ENCODE peak calls at places on chromosome 4, in six cellular contexts. One of them, this sample, is unnamed.

GRCh38 chr4:61359301-61359700 is 159.2 kb downstream of the ADGRL3 start:
- DNase-seq in kidney epithelial cell: no peak
- DNase-seq in brain microvascular endothelial cell: no peak
- DNase-seq in lower lobe of right lung: no peak
- DNase-seq in Caco-2: no peak
- DNase-seq in Peyer's patch: no peak
- DNase-seq in this sample: no peak

GRCh38 chr4:177573487-177573886 is 131.2 kb upstream of the AGA start:
- DNase-seq in kidney epithelial cell: peak
- DNase-seq in brain microvascular endothelial cell: peak
- DNase-seq in Peyer's patch: no peak
- DNase-seq in lower lobe of right lung: no peak
- DNase-seq in Caco-2: no peak
- DNase-seq in this sample: peak

GRCh38 chr4:37503231-37503630 is 182.9 kb downstream of the RELL1 start:
- DNase-seq in kidney epithelial cell: no peak
- DNase-seq in brain microvascular endothelial cell: no peak
- DNase-seq in Peyer's patch: no peak
- DNase-seq in Caco-2: no peak
- DNase-seq in lower lobe of right lung: no peak
- DNase-seq in this sample: no peak

GRCh38 chr4:110062166-110062565 is 136.2 kb downstream of the ELOVL6 start:
- DNase-seq in kidney epithelial cell: no peak
- DNase-seq in Peyer's patch: no peak
- DNase-seq in Caco-2: no peak
- DNase-seq in brain microvascular endothelial cell: no peak
- DNase-seq in lower lobe of right lung: no peak
- DNase-seq in this sample: no peak

GRCh38 chr4:5890063-5890727 is 2.7 kb downstream of the CRMP1 start:
- DNase-seq in Caco-2: no peak
- DNase-seq in Peyer's patch: no peak
- DNase-seq in kidney epithelial cell: no peak
- DNase-seq in brain microvascular endothelial cell: no peak
- DNase-seq in lower lobe of right lung: no peak
- DNase-seq in this sample: no peak

GRCh38 chr4:184778325-184778724 is 44.4 kb upstream of the CENPU start:
- DNase-seq in Caco-2: no peak
- DNase-seq in kidney epithelial cell: no peak
- DNase-seq in brain microvascular endothelial cell: no peak
- DNase-seq in Peyer's patch: no peak
- DNase-seq in lower lobe of right lung: no peak
- DNase-seq in this sample: no peak

GRCh38 chr4:39354178-39354503 is 12.0 kb downstream of the RFC1 start:
- DNase-seq in brain microvascular endothelial cell: no peak
- DNase-seq in kidney epithelial cell: no peak
- DNase-seq in lower lobe of right lung: no peak
- DNase-seq in Caco-2: no peak
- DNase-seq in Peyer's patch: no peak
- DNase-seq in this sample: no peak

GRCh38 chr4:6701371-6701770 is 7.7 kb downstream of the S100P start:
- DNase-seq in brain microvascular endothelial cell: no peak
- DNase-seq in Caco-2: no peak
- DNase-seq in kidney epithelial cell: no peak
- DNase-seq in lower lobe of right lung: no peak
- DNase-seq in Peyer's patch: no peak
- DNase-seq in this sample: no peak

GRCh38 chr4:92387459-92388069 is 83.8 kb downstream of the GRID2 start:
- DNase-seq in lower lobe of right lung: no peak
- DNase-seq in Peyer's patch: no peak
- DNase-seq in brain microvascular endothelial cell: peak
- DNase-seq in kidney epithelial cell: peak
- DNase-seq in Caco-2: no peak
- DNase-seq in this sample: peak

GRCh38 chr4:24067781-24068193 is 177.9 kb upstream of the PPARGC1A start:
- DNase-seq in brain microvascular endothelial cell: peak
- DNase-seq in Peyer's patch: no peak
- DNase-seq in kidney epithelial cell: peak
- DNase-seq in lower lobe of right lung: no peak
- DNase-seq in Caco-2: no peak
- DNase-seq in this sample: peak

GRCh38 chr4:187380181-187380581 is 615.4 kb upstream of the ZFP42 start:
- DNase-seq in brain microvascular endothelial cell: peak
- DNase-seq in lower lobe of right lung: peak
- DNase-seq in Peyer's patch: peak
- DNase-seq in kidney epithelial cell: no peak
- DNase-seq in Caco-2: peak
- DNase-seq in this sample: no peak

GRCh38 chr4:89363786-89364185 is 56.2 kb upstream of the GPRIN3 start:
- DNase-seq in Caco-2: no peak
- DNase-seq in lower lobe of right lung: no peak
- DNase-seq in brain microvascular endothelial cell: no peak
- DNase-seq in kidney epithelial cell: no peak
- DNase-seq in Peyer's patch: no peak
- DNase-seq in this sample: no peak

GRCh38 chr4:139015948-139016451 is 419 bp downstream of the NOCT start:
- DNase-seq in brain microvascular endothelial cell: no peak
- DNase-seq in lower lobe of right lung: peak
- DNase-seq in Caco-2: peak
- DNase-seq in kidney epithelial cell: no peak
- DNase-seq in Peyer's patch: no peak
- DNase-seq in this sample: no peak

GRCh38 chr4:128639586-128640270 is 169.8 kb upstream of the JADE1 start:
- DNase-seq in kidney epithelial cell: no peak
- DNase-seq in Peyer's patch: no peak
- DNase-seq in brain microvascular endothelial cell: no peak
- DNase-seq in Caco-2: no peak
- DNase-seq in lower lobe of right lung: no peak
- DNase-seq in this sample: no peak

GRCh38 chr4:142818009-142818408 is 28.1 kb downstream of the INPP4B start:
- DNase-seq in kidney epithelial cell: no peak
- DNase-seq in Peyer's patch: no peak
- DNase-seq in Caco-2: no peak
- DNase-seq in lower lobe of right lung: no peak
- DNase-seq in brain microvascular endothelial cell: peak
- DNase-seq in this sample: peak

GRCh38 chr4:186669159-186669720 is 54.4 kb downstream of the FAT1 start:
- DNase-seq in lower lobe of right lung: no peak
- DNase-seq in Peyer's patch: no peak
- DNase-seq in Caco-2: no peak
- DNase-seq in brain microvascular endothelial cell: peak
- DNase-seq in kidney epithelial cell: no peak
- DNase-seq in this sample: peak

GRCh38 chr4:122700178-122700725 is 32.3 kb upstream of the BBS12 start:
- DNase-seq in kidney epithelial cell: no peak
- DNase-seq in Peyer's patch: peak
- DNase-seq in lower lobe of right lung: no peak
- DNase-seq in Caco-2: no peak
- DNase-seq in brain microvascular endothelial cell: peak
- DNase-seq in this sample: no peak

GRCh38 chr4:174282836-174283506 is 496 bp downstream of the FBXO8 start:
- DNase-seq in Peyer's patch: peak
- DNase-seq in brain microvascular endothelial cell: peak
- DNase-seq in Caco-2: peak
- DNase-seq in kidney epithelial cell: peak
- DNase-seq in lower lobe of right lung: peak
- DNase-seq in this sample: peak

GRCh38 chr4:147543039-147543438 is 62.1 kb downstream of the EDNRA start:
- DNase-seq in lower lobe of right lung: no peak
- DNase-seq in Caco-2: no peak
- DNase-seq in brain microvascular endothelial cell: no peak
- DNase-seq in kidney epithelial cell: no peak
- DNase-seq in Peyer's patch: no peak
- DNase-seq in this sample: no peak

GRCh38 chr4:142815834-142816233 is 30.3 kb downstream of the INPP4B start:
- DNase-seq in kidney epithelial cell: peak
- DNase-seq in Peyer's patch: no peak
- DNase-seq in Caco-2: no peak
- DNase-seq in brain microvascular endothelial cell: peak
- DNase-seq in lower lobe of right lung: no peak
- DNase-seq in this sample: peak

GRCh38 chr4:116913451-116913850 is 171.9 kb downstream of the TRAM1L1 start:
- DNase-seq in Peyer's patch: no peak
- DNase-seq in kidney epithelial cell: no peak
- DNase-seq in Caco-2: no peak
- DNase-seq in brain microvascular endothelial cell: no peak
- DNase-seq in lower lobe of right lung: no peak
- DNase-seq in this sample: no peak

GRCh38 chr4:40916880-40917279 is 167.1 kb downstream of the NSUN7 start:
- DNase-seq in brain microvascular endothelial cell: no peak
- DNase-seq in kidney epithelial cell: no peak
- DNase-seq in lower lobe of right lung: peak
- DNase-seq in Peyer's patch: no peak
- DNase-seq in Caco-2: peak
- DNase-seq in this sample: no peak

GRCh38 chr4:155161357-155161756 is 47.1 kb upstream of the NPY2R start:
- DNase-seq in Peyer's patch: no peak
- DNase-seq in kidney epithelial cell: no peak
- DNase-seq in brain microvascular endothelial cell: no peak
- DNase-seq in lower lobe of right lung: no peak
- DNase-seq in Caco-2: no peak
- DNase-seq in this sample: no peak
- TF ChIP-seq CTCF in Peyer's patch: no peak
- TF ChIP-seq CTCF in kidney epithelial cell: no peak
- TF ChIP-seq CTCF in brain microvascular endothelial cell: no peak
- TF ChIP-seq CTCF in lower lobe of right lung: no peak
- TF ChIP-seq CTCF in Caco-2: no peak
- TF ChIP-seq CTCF in this sample: no peak

DNA sequence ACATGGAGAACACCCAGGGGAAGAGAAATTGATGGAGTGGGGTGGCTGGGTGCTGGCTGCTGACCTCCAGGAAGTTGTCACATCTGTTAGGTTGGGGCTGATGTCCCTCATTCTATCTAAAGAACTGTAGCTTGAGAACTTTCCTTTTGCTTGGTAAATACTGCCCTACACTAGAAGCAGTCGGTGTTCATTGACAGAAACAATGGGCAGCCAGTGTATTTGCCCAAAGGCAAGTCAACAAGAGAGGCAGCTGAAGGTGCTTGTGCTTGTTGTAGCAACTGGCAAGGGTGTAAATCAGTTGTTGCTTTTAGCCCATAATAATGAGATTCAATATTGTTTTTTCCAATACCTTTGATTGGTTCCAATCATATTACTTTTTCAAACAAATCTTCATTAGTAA is 956 bp downstream of the TMEM154 start:
- DNase-seq in kidney epithelial cell: no peak
- DNase-seq in brain microvascular endothelial cell: no peak
- DNase-seq in Caco-2: no peak
- DNase-seq in Peyer's patch: no peak
- DNase-seq in lower lobe of right lung: no peak
- DNase-seq in this sample: no peak
- H3K4me3 ChIP-seq in kidney epithelial cell: peak
- H3K4me3 ChIP-seq in brain microvascular endothelial cell: peak
- H3K4me3 ChIP-seq in Caco-2: no peak
- H3K4me3 ChIP-seq in Peyer's patch: no peak
- H3K4me3 ChIP-seq in lower lobe of right lung: peak
- H3K4me3 ChIP-seq in this sample: no peak

GRCh38 chr4:124019749-124020549 is 623.4 kb downstream of the SPRY1 start:
- DNase-seq in Caco-2: no peak
- DNase-seq in brain microvascular endothelial cell: peak
- DNase-seq in Peyer's patch: no peak
- DNase-seq in lower lobe of right lung: no peak
- DNase-seq in kidney epithelial cell: no peak
- DNase-seq in this sample: no peak
- TF ChIP-seq CTCF in Caco-2: no peak
- TF ChIP-seq CTCF in brain microvascular endothelial cell: no peak
- TF ChIP-seq CTCF in Peyer's patch: no peak
- TF ChIP-seq CTCF in lower lobe of right lung: no peak
- TF ChIP-seq CTCF in kidney epithelial cell: no peak
- TF ChIP-seq CTCF in this sample: no peak

GRCh38 chr4:80069108-80069836 is 3.8 kb downstream of the ANTXR2 start:
- DNase-seq in lower lobe of right lung: no peak
- DNase-seq in kidney epithelial cell: no peak
- DNase-seq in brain microvascular endothelial cell: no peak
- DNase-seq in Caco-2: no peak
- DNase-seq in Peyer's patch: no peak
- DNase-seq in this sample: no peak

GRCh38 chr4:80071643-80072606 is 1.1 kb downstream of the ANTXR2 start:
- DNase-seq in lower lobe of right lung: peak
- DNase-seq in brain microvascular endothelial cell: peak
- DNase-seq in kidney epithelial cell: no peak
- DNase-seq in Peyer's patch: peak
- DNase-seq in Caco-2: no peak
- DNase-seq in this sample: no peak

GRCh38 chr4:80069837-80070788 is 2.9 kb downstream of the ANTXR2 start:
- DNase-seq in Peyer's patch: no peak
- DNase-seq in Caco-2: no peak
- DNase-seq in brain microvascular endothelial cell: no peak
- DNase-seq in kidney epithelial cell: no peak
- DNase-seq in lower lobe of right lung: no peak
- DNase-seq in this sample: no peak

GRCh38 chr4:80072607-80073361 is at the start of gene ANTXR2:
- DNase-seq in Peyer's patch: peak
- DNase-seq in Caco-2: peak
- DNase-seq in kidney epithelial cell: peak
- DNase-seq in brain microvascular endothelial cell: peak
- DNase-seq in lower lobe of right lung: peak
- DNase-seq in this sample: peak

DNA sequence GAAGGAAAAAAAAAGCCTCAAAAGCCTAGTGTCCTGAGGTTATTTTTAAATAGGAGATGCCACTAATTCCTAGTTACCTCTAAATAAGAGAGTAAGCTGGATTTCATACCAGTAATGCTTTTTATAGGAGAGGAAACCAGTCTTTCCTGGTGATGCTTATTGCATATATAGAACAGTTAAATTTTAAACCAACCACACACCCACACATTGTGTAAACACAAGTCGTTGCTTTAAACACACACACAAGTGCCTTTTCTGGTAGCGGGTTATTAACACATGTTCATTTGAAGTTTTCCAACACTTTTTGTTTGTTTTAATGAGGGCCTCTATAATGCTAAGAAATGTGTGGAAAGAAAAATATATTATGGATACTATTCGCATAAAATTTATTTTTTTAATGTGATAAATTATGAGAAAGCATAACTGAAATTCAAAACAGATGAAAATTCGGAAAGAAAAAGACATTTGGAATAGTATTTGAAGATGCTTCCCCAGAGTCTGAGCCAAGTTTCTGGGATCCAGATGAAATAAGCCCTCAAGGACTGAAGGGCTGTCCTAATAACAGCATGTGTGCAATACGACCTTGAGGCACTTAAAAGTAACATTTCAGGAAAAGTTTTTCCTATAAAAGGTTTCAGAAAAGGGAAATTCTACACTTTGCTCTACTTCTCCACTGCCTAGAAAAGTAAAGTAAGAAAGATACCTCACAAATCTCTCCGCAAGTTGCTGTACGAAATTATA is 2.0 kb downstream of the ANTXR2 start:
- DNase-seq in Caco-2: no peak
- DNase-seq in kidney epithelial cell: no peak
- DNase-seq in brain microvascular endothelial cell: no peak
- DNase-seq in lower lobe of right lung: no peak
- DNase-seq in Peyer's patch: no peak
- DNase-seq in this sample: no peak
- H3K4me3 ChIP-seq in Caco-2: no peak
- H3K4me3 ChIP-seq in kidney epithelial cell: peak
- H3K4me3 ChIP-seq in brain microvascular endothelial cell: peak
- H3K4me3 ChIP-seq in lower lobe of right lung: peak
- H3K4me3 ChIP-seq in Peyer's patch: peak
- H3K4me3 ChIP-seq in this sample: peak

GRCh38 chr4:7964459-7964858 is 24.8 kb upstream of the AFAP1 start:
- DNase-seq in brain microvascular endothelial cell: no peak
- DNase-seq in Peyer's patch: no peak
- DNase-seq in lower lobe of right lung: no peak
- DNase-seq in Caco-2: no peak
- DNase-seq in kidney epithelial cell: no peak
- DNase-seq in this sample: no peak
- TF ChIP-seq CTCF in brain microvascular endothelial cell: no peak
- TF ChIP-seq CTCF in Peyer's patch: no peak
- TF ChIP-seq CTCF in lower lobe of right lung: no peak
- TF ChIP-seq CTCF in Caco-2: no peak
- TF ChIP-seq CTCF in kidney epithelial cell: no peak
- TF ChIP-seq CTCF in this sample: no peak